ENCODE peak calls at places on chromosomes 13 and 19, in four cellular contexts. X, P, Q and Y are unnamed samples.

GRCh38 chr19:49761625-49762311 is 1.3 kb downstream of the TSKS start:
- DNase-seq in X (peak; percentile 31), P (peak; percentile 28), Q (no peak), Y (peak; percentile 66)

GRCh38 chr13:49608932-49609331 is 19.4 kb upstream of the ARL11 start:
- DNase-seq in X (no peak), P (no peak), Q (no peak), Y (no peak)

GRCh38 chr13:21039097-21039800 is 22.1 kb downstream of the LATS2 start:
- DNase-seq in X (no peak), P (no peak), Q (no peak), Y (no peak)

GRCh38 chr13:90365130-90365529 is 982.4 kb upstream of the MIR17HG start:
- DNase-seq in X (no peak), P (no peak), Q (peak; percentile 8), Y (no peak)

GRCh38 chr13:30408319-30409101 is 13.8 kb upstream of the UBE2L5 start:
- DNase-seq in X (peak; percentile 89), P (peak; percentile 88), Q (peak; percentile 73), Y (peak; percentile 97)

GRCh38 chr19:28330831-28331230 is 882.1 kb downstream of the UQCRFS1 start:
- DNase-seq in X (no peak), P (no peak), Q (no peak), Y (no peak)

GRCh38 chr13:106867249-106867648 is 299.3 kb upstream of the ARGLU1 start:
- DNase-seq in X (peak; percentile 2), P (no peak), Q (peak; percentile 0), Y (no peak)

GRCh38 chr13:42136518-42136917 is 88.1 kb downstream of the DGKH start:
- DNase-seq in X (no peak), P (no peak), Q (no peak), Y (no peak)

GRCh38 chr13:22110368-22110767 is 439.5 kb downstream of the FGF9 start:
- DNase-seq in X (peak; percentile 38), P (no peak), Q (no peak), Y (peak; percentile 72)

GRCh38 chr13:105918842-105919741 is 616.4 kb downstream of the EFNB2 start:
- DNase-seq in X (peak; percentile 90), P (no peak), Q (peak; percentile 66), Y (no peak)

GRCh38 chr19:53102701-53103140 is 501 bp downstream of the ZNF160 start:
- DNase-seq in X (peak; percentile 26), P (peak; percentile 61), Q (peak; percentile 50), Y (peak; percentile 61)

GRCh38 chr13:74732736-74733135 is 598.5 kb upstream of the KLF12 start:
- DNase-seq in X (no peak), P (no peak), Q (no peak), Y (no peak)

GRCh38 chr13:46170687-46171086 is 11.3 kb downstream of the LCP1 start:
- DNase-seq in X (no peak), P (peak; percentile 8), Q (no peak), Y (no peak)

GRCh38 chr19:4375164-4375619 is 25.2 kb downstream of the SH3GL1 start:
- DNase-seq in X (peak; percentile 95), P (peak; percentile 44), Q (peak; percentile 61), Y (no peak)

GRCh38 chr13:104872153-104872552 is 1663.3 kb downstream of the EFNB2 start:
- DNase-seq in X (no peak), P (no peak), Q (no peak), Y (no peak)

GRCh38 chr13:94860981-94861407 is 148.6 kb upstream of the SOX21 start:
- DNase-seq in X (peak; percentile 31), P (no peak), Q (no peak), Y (no peak)

GRCh38 chr13:113371061-113371460 is 7.1 kb upstream of the GRTP1 start:
- DNase-seq in X (no peak), P (no peak), Q (no peak), Y (no peak)

GRCh38 chr13:85806553-85807175 is 7.4 kb upstream of the SLITRK6 start:
- DNase-seq in X (peak; percentile 72), P (peak; percentile 72), Q (peak; percentile 21), Y (no peak)

GRCh38 chr19:35087393-35087792 is 28.2 kb upstream of the FXYD3 start:
- DNase-seq in X (no peak), P (no peak), Q (no peak), Y (no peak)

GRCh38 chr13:20685042-20685441 is 18.5 kb upstream of the IL17D start:
- DNase-seq in X (no peak), P (no peak), Q (no peak), Y (no peak)

GRCh38 chr13:50712882-50713281 is 130.6 kb downstream of the DLEU7 start:
- DNase-seq in X (no peak), P (no peak), Q (no peak), Y (no peak)

GRCh38 chr19:14502334-14503092 is 6.6 kb upstream of the GIPC1 start:
- DNase-seq in X (peak; percentile 76), P (no peak), Q (no peak), Y (no peak)

GRCh38 chr13:26531751-26532150 is 25.7 kb upstream of the WASF3 start:
- DNase-seq in X (no peak), P (no peak), Q (no peak), Y (no peak)

GRCh38 chr13:96730676-96731075 is 263.6 kb downstream of the OXGR1 start:
- DNase-seq in X (no peak), P (no peak), Q (no peak), Y (no peak)

GRCh38 chr19:51354742-51355148 is 11.4 kb downstream of the ETFB start:
- DNase-seq in X (no peak), P (peak; percentile 85), Q (peak; percentile 26), Y (no peak)

GRCh38 chr13:101394597-101394996 is 21.7 kb downstream of the NALCN start:
- DNase-seq in X (no peak), P (no peak), Q (no peak), Y (no peak)

GRCh38 chr13:91169641-91170040 is 177.8 kb upstream of the MIR17HG start:
- DNase-seq in X (no peak), P (no peak), Q (no peak), Y (no peak)

GRCh38 chr13:42084722-42085121 is 36.3 kb downstream of the DGKH start:
- DNase-seq in X (no peak), P (no peak), Q (no peak), Y (no peak)

GRCh38 chr13:73303858-73304257 is 245.1 kb downstream of the KLF5 start:
- DNase-seq in X (peak; percentile 82), P (no peak), Q (peak; percentile 92), Y (no peak)

GRCh38 chr19:55322495-55322894 is 2.6 kb downstream of the TMEM150B start:
- DNase-seq in X (no peak), P (no peak), Q (no peak), Y (no peak)

GRCh38 chr13:90933097-90933826 is 414.2 kb upstream of the MIR17HG start:
- DNase-seq in X (peak; percentile 50), P (no peak), Q (peak; percentile 6), Y (no peak)

GRCh38 chr19:4582980-4583842 is 23.7 kb upstream of the SEMA6B start:
- DNase-seq in X (peak; percentile 63), P (no peak), Q (peak; percentile 24), Y (no peak)

GRCh38 chr13:101309014-101309619 is 107.2 kb downstream of the NALCN start:
- DNase-seq in X (peak; percentile 33), P (no peak), Q (peak; percentile 45), Y (no peak)

GRCh38 chr13:112506046-112506445 is 81.9 kb downstream of the TUBGCP3 start:
- DNase-seq in X (peak; percentile 5), P (no peak), Q (peak; percentile 22), Y (no peak)

GRCh38 chr13:50708461-50708860 is 135.0 kb downstream of the DLEU7 start:
- DNase-seq in X (no peak), P (peak; percentile 71), Q (no peak), Y (no peak)

GRCh38 chr19:48950159-48950558 is 4.5 kb upstream of the BAX start:
- DNase-seq in X (no peak), P (no peak), Q (no peak), Y (no peak)

GRCh38 chr19:54229146-54229545 is 6.3 kb upstream of the LILRB3 start:
- DNase-seq in X (no peak), P (no peak), Q (no peak), Y (no peak)
- TF ChIP-seq CTCF in X (no peak), P (no peak), Q (no peak), Y (no peak)

GRCh38 chr19:3012522-3013260 is 16.4 kb downstream of the TLE2 start:
- DNase-seq in X (no peak), P (no peak), Q (no peak), Y (no peak)

GRCh38 chr19:3015126-3016057 is 13.7 kb downstream of the TLE2 start:
- DNase-seq in X (no peak), P (no peak), Q (no peak), Y (no peak)

GRCh38 chr19:3010871-3011270 is 18.2 kb downstream of the TLE2 start:
- DNase-seq in X (no peak), P (no peak), Q (no peak), Y (no peak)

GRCh38 chr19:3014135-3014534 is 14.9 kb downstream of the TLE2 start:
- DNase-seq in X (no peak), P (no peak), Q (no peak), Y (no peak)

GRCh38 chr19:3013261-3013725 is 15.8 kb downstream of the TLE2 start:
- DNase-seq in X (no peak), P (no peak), Q (no peak), Y (no peak)
- H3K27ac ChIP-seq in X (no peak overlapping the region), P (no peak overlapping the region), Q (no peak overlapping the region), Y (no peak overlapping the region)

DNA sequence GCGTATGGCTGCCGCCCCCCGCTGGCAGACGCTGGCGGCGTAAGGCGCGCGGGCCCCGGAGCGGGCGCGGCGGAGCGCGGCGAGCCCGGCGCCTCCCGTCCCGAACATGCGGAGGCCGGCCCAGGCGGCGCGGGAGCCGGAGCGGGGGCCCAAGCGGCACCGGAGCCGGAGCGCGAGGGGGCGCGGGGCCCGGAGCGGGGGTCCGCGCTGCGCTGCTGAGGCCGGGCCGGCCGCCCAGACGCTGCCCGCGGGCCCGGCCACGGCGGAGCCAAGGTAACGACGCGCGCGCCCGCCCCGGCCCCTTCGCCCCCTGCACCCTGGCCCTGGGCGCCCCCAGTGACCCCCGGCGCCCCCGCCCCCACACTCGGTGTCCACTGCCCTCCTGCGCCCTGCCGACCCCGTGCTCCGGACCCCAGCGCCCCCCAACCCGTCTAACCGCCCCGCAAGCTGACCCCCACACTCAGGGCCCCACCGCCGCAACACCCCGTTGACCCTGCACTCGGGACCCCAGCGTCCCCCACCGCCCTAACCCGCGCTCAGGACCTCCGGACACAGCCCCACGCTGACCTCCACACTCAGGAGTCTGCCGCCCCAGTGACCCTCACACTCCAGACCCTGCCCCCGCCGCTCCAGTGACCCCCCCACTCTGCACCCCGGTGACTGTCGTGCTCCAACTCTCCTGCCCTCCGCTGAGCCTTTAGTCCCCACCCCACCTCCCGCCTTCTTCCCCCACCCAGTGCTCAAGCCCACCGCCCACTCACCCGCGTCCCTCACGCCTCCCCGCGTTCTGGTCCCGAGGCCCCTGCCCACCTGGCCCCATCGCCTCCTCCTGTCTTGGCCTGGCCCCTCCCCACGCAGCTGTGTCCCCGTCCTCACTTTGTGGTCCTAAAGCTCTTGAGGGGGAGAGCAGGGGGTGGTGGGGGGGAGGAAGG is at the start of gene CSNK1G2:
- DNase-seq in X (no peak), P (no peak), Q (no peak), Y (no peak)
- TF ChIP-seq CTCF in X (no peak), P (no peak), Q (no peak), Y (no peak)

DNA sequence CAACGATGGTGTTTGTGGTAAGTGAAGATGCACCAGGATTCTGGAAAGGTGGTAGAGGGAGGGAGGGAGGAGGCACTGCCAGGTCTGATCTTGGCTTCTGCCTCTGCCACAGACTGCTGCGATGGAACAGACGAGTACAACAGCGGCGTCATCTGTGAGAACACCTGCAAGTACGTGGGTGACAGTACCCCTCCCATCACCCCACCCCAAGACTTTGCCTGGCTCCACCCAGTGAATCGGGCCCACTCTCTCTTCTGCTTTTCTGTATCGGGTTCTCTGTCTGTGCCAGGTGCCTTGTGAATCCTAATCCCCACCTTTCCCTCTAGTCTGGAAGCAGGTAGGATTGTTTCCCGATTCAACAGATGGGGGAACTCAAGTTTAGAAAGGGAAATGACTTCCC is 2.5 kb downstream of the PRKCSH start:
- DNase-seq in X (no peak), P (no peak), Q (no peak), Y (no peak)
- H3K27ac ChIP-seq in X (no peak overlapping the region), P (no peak overlapping the region), Q (no peak overlapping the region), Y (no peak overlapping the region)